ENCODE peak calls at places on chromosomes 13 and 19, in eight cellular contexts. O, X, Y, T, V, S, J and P are unnamed samples.

GRCh38 chr13:48235100-48235813 is 2.3 kb downstream of the ITM2B start:
- DNase-seq in O (no peak), X (peak; percentile 65), Y (peak; percentile 44), T (no peak), V (no peak), S (peak; percentile 46), J (no peak), P (no peak)

GRCh38 chr19:572891-573825 is 762 bp downstream of the BSG start:
- DNase-seq in O (no peak), X (peak; percentile 59), Y (peak; percentile 74), T (no peak), V (peak; percentile 60), S (peak; percentile 52), J (no peak), P (no peak)

GRCh38 chr13:66635526-66635925 is 594.6 kb downstream of the PCDH9 start:
- DNase-seq in O (no peak), X (no peak), Y (no peak), T (peak; percentile 64), V (peak; percentile 70), S (peak; percentile 79), J (no peak), P (no peak)

GRCh38 chr13:33290421-33290965 is 4.9 kb upstream of the STARD13 start:
- DNase-seq in O (no peak), X (no peak), Y (no peak), T (no peak), V (no peak), S (peak; percentile 85), J (no peak), P (no peak)

GRCh38 chr19:23436318-23436717 is 41.0 kb upstream of the ZNF91 start:
- DNase-seq in O (no peak), X (peak; percentile 48), Y (no peak), T (no peak), V (no peak), S (no peak), J (no peak), P (no peak)

GRCh38 chr19:46951236-46951986 is 68.2 kb upstream of the NPAS1 start:
- DNase-seq in O (no peak), X (no peak), Y (no peak), T (no peak), V (peak; percentile 71), S (peak; percentile 40), J (no peak), P (no peak)

GRCh38 chr19:15550847-15551182 is 42.5 kb downstream of the CYP4F22 start:
- DNase-seq in O (no peak), X (peak; percentile 27), Y (no peak), T (no peak), V (no peak), S (no peak), J (no peak), P (no peak)

GRCh38 chr19:3984584-3984907 is 717 bp downstream of the EEF2 start:
- DNase-seq in O (no peak), X (no peak), Y (peak; percentile 40), T (no peak), V (no peak), S (no peak), J (no peak), P (no peak)

GRCh38 chr19:45016388-45017314 is 15.4 kb downstream of the RELB start:
- DNase-seq in O (peak; percentile 79), X (peak; percentile 92), Y (peak; percentile 68), T (peak; percentile 16), V (peak; percentile 61), S (peak; percentile 84), J (peak; percentile 69), P (peak; percentile 44)

GRCh38 chr19:53365134-53365898 is at the start of gene ZNF525:
- DNase-seq in O (peak; percentile 72), X (peak; percentile 93), Y (peak; percentile 93), T (no peak), V (peak; percentile 61), S (peak; percentile 58), J (peak; percentile 96), P (peak; percentile 88)
- TF ChIP-seq CTCF in O (peak; percentile 48), X (no peak), Y (peak; percentile 33), T (no peak), V (no peak), S (no peak), J (peak; percentile 30), P (no peak)

GRCh38 chr13:113146750-113147149 is 11.7 kb upstream of the PROZ start:
- DNase-seq in O (no peak), X (no peak), Y (no peak), T (no peak), V (no peak), S (no peak), J (no peak), P (no peak)
- TF ChIP-seq CTCF in O (no peak), X (no peak), Y (no peak), T (no peak), V (no peak), S (no peak), J (no peak), P (no peak)

GRCh38 chr13:90542959-90543358 is 804.5 kb upstream of the MIR17HG start:
- DNase-seq in O (no peak), X (no peak), Y (no peak), T (no peak), V (no peak), S (no peak), J (no peak), P (no peak)
- TF ChIP-seq CTCF in O (no peak), X (no peak), Y (no peak), T (no peak), V (no peak), S (no peak), J (no peak), P (no peak)

GRCh38 chr13:74134226-74134776 is at the start of gene KLF12:
- DNase-seq in O (peak; percentile 75), X (peak; percentile 85), Y (peak; percentile 79), T (peak; percentile 67), V (peak; percentile 95), S (peak; percentile 93), J (peak; percentile 76), P (peak; percentile 31)

GRCh38 chr13:74136089-74136658 is 2.0 kb upstream of the KLF12 start:
- DNase-seq in O (peak; percentile 9), X (peak; percentile 43), Y (no peak), T (no peak), V (no peak), S (peak; percentile 60), J (peak; percentile 52), P (no peak)

GRCh38 chr13:74134777-74135305 is 637 bp upstream of the KLF12 start:
- DNase-seq in O (peak; percentile 54), X (no peak), Y (peak; percentile 52), T (no peak), V (no peak), S (no peak), J (peak; percentile 54), P (no peak)

GRCh38 chr13:74133657-74134201 is 475 bp downstream of the KLF12 start:
- DNase-seq in O (peak; percentile 68), X (peak; percentile 85), Y (peak; percentile 75), T (peak; percentile 78), V (peak; percentile 95), S (peak; percentile 93), J (peak; percentile 73), P (peak; percentile 28)

GRCh38 chr13:74135306-74136088 is 1.3 kb upstream of the KLF12 start:
- DNase-seq in O (peak; percentile 71), X (peak; percentile 89), Y (peak; percentile 62), T (no peak), V (peak; percentile 89), S (peak; percentile 74), J (peak; percentile 56), P (no peak)
- TF ChIP-seq CTCF in O (no peak), X (no peak), Y (no peak), T (no peak), V (no peak), S (no peak), J (no peak), P (no peak)

GRCh38 chr19:8525401-8525684 is 11.4 kb upstream of the ZNF414 start:
- DNase-seq in O (no peak), X (no peak), Y (no peak), T (no peak), V (no peak), S (no peak), J (no peak), P (no peak)
- TF ChIP-seq CTCF in O (peak; percentile 59), X (peak; percentile 72), Y (peak; percentile 10), T (peak; percentile 42), V (peak; percentile 28), S (peak; percentile 39), J (no peak), P (no peak)

DNA sequence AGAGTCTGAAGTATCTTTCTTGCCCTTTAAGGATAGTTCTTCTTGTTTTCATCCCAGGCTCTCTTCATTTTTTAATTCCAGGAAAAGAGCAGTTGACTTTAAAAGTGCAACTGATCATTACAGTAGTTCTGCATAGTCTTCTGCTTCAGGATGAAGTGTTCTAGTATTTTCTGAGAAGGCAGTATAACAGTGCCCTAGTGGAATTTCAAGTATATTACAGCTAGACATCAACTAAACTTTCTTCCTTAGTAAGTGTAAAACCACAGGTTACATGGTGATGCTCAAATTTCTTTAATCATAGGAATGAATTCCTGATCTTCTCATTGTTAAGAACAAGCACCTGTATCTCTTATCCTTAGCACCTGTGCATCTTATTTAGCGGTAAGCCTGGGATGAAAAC is 10.9 kb downstream of the NUFIP1 start:
- DNase-seq in O (no peak), X (no peak), Y (no peak), T (no peak), V (no peak), S (no peak), J (no peak), P (no peak)
- TF ChIP-seq CTCF in O (peak; percentile 42), X (peak; percentile 20), Y (peak; percentile 11), T (no peak), V (no peak), S (no peak), J (no peak), P (no peak)

DNA sequence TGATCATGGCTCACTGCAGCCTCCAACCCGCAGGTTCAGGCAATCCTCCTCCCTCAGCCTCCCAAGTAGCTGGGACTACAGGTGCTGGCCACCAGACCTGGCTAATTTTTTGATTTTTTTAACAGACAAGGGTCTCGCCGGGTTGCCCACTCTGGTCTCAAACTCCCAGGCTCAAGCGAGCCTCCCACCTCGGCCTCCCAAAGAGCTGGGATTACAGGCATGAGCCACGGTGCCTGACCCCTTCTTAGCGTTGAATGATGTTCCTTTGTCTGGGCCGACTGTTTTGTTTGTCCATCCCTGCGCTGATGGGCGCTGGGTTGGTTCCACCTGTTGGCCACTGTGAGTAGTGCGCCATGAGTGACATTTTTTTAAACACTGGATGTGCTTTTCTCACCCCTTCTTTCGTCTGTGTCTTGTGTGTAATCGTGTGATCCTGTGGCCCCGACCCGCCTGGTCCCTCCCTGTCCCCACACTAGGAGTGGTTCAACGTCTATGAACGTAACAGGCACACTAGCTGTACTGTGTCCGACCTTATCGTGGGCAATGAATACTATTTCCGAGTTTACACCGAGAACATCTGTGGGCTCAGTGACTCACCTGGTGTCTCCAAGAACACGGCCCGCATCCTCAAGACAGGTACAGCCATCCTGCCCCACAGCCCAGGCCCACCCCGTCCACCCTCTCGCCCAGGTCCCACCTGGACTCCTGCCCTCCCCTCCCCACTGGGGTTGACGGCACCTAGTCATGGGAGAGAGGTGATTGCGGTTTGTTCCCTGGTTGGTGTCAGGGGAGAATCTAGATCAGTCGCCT is 15.0 kb upstream of the EMC10 start:
- DNase-seq in O (peak; percentile 68), X (peak; percentile 86), Y (peak; percentile 52), T (no peak), V (peak; percentile 59), S (peak; percentile 56), J (peak; percentile 65), P (no peak)
- TF ChIP-seq CTCF in O (peak; percentile 81), X (peak; percentile 76), Y (peak; percentile 86), T (peak; percentile 88), V (peak; percentile 91), S (peak; percentile 92), J (peak; percentile 75), P (peak; percentile 36)

GRCh38 chr19:20558011-20558410 is 7.6 kb downstream of the ZNF737 start:
- DNase-seq in O (no peak), X (peak; percentile 66), Y (no peak), T (no peak), V (no peak), S (no peak), J (no peak), P (no peak)
- TF ChIP-seq CTCF in O (peak; percentile 35), X (peak; percentile 68), Y (peak; percentile 55), T (no peak), V (no peak), S (no peak), J (no peak), P (no peak)